ENCODE peak calls at places on chromosomes 12 and 14, in four cellular contexts. E is ovary, C is fibroblast of lung, D is A673. Z is an unnamed sample.

GRCh38 chr12:131795688-131796410 is 32.3 kb upstream of the MMP17 start:
- DNase-seq in E (no peak), C (no peak), D (no peak), Z (no peak)

GRCh38 chr12:22275847-22276246 is 58.7 kb downstream of the ST8SIA1 start:
- DNase-seq in E (peak), C (peak), D (no peak), Z (peak)

GRCh38 chr12:52205584-52206308 is 13.9 kb upstream of the KRT80 start:
- DNase-seq in E (no peak), C (no peak), D (no peak), Z (no peak)

GRCh38 chr14:52044791-52045522 is 23.9 kb downstream of the NID2 start:
- DNase-seq in E (no peak), C (peak), D (peak), Z (peak)

GRCh38 chr12:40697566-40698257 is 5.5 kb downstream of the CNTN1 start:
- DNase-seq in E (no peak), C (no peak), D (no peak), Z (no peak)

GRCh38 chr12:19916982-19917381 is 451.4 kb upstream of the PDE3A start:
- DNase-seq in E (no peak), C (no peak), D (no peak), Z (no peak)

GRCh38 chr12:90366286-90366685 is 588.7 kb downstream of the CCER1 start:
- DNase-seq in E (no peak), C (peak), D (no peak), Z (peak)

GRCh38 chr14:63940387-63940786 is 87.6 kb downstream of the SYNE2 start:
- DNase-seq in E (no peak), C (no peak), D (no peak), Z (no peak)

GRCh38 chr12:25322351-25322750 is 71.6 kb upstream of the KRAS start:
- DNase-seq in E (no peak), C (no peak), D (no peak), Z (no peak)

GRCh38 chr12:119479121-119479561 is 114.4 kb upstream of the TMEM233 start:
- DNase-seq in E (no peak), C (no peak), D (peak), Z (no peak)

GRCh38 chr12:45622210-45622937 is 107.1 kb upstream of the ARID2 start:
- DNase-seq in E (no peak), C (no peak), D (no peak), Z (no peak)

GRCh38 chr14:69049675-69050074 is 70.6 kb upstream of the ACTN1 start:
- DNase-seq in E (no peak), C (peak), D (no peak), Z (peak)

GRCh38 chr14:97196336-97196735 is 399.2 kb downstream of the VRK1 start:
- DNase-seq in E (no peak), C (no peak), D (no peak), Z (no peak)

GRCh38 chr14:32611752-32612151 is 282.7 kb downstream of the AKAP6 start:
- DNase-seq in E (no peak), C (peak), D (peak), Z (peak)

GRCh38 chr12:6643569-6644256 is 3.5 kb downstream of the ACRBP start:
- DNase-seq in E (no peak), C (no peak), D (no peak), Z (no peak)

GRCh38 chr14:63473194-63473788 is 69.9 kb downstream of the PPP2R5E start:
- DNase-seq in E (no peak), C (no peak), D (peak), Z (no peak)

GRCh38 chr14:70821581-70821915 is 12.2 kb upstream of the MAP3K9 start:
- DNase-seq in E (no peak), C (no peak), D (no peak), Z (no peak)

GRCh38 chr12:6840428-6841138 is at the start of gene GNB3:
- DNase-seq in E (no peak), C (no peak), D (no peak), Z (no peak)

GRCh38 chr12:57803317-57803893 is 15.1 kb downstream of the AVIL start:
- DNase-seq in E (no peak), C (peak), D (peak), Z (peak)

GRCh38 chr12:109679716-109680520 is 33.7 kb upstream of the FAM222A start:
- DNase-seq in E (no peak), C (no peak), D (no peak), Z (no peak)

GRCh38 chr12:107400686-107401447 is 284.7 kb upstream of the PWP1 start:
- DNase-seq in E (no peak), C (peak), D (peak), Z (peak)

GRCh38 chr12:78183854-78184253 is 353.2 kb downstream of the NAV3 start:
- DNase-seq in E (no peak), C (peak), D (no peak), Z (no peak)

GRCh38 chr12:65754744-65755595 is 69.3 kb upstream of the HMGA2 start:
- DNase-seq in E (no peak), C (no peak), D (no peak), Z (no peak)

GRCh38 chr12:43723134-43723533 is 35.5 kb downstream of the PUS7L start:
- DNase-seq in E (no peak), C (no peak), D (peak), Z (no peak)

GRCh38 chr12:131129839-131130238 is 176.1 kb downstream of the ADGRD1 start:
- DNase-seq in E (peak), C (no peak), D (no peak), Z (no peak)

GRCh38 chr14:52355526-52355925 is 41.4 kb downstream of the PTGER2 start:
- DNase-seq in E (no peak), C (no peak), D (no peak), Z (no peak)

GRCh38 chr14:82855912-82856381 is 1322.3 kb upstream of the SEL1L start:
- DNase-seq in E (no peak), C (peak), D (peak), Z (peak)

GRCh38 chr14:31834616-31835015 is 242.5 kb upstream of the ARHGAP5 start:
- DNase-seq in E (no peak), C (peak), D (peak), Z (peak)

DNA sequence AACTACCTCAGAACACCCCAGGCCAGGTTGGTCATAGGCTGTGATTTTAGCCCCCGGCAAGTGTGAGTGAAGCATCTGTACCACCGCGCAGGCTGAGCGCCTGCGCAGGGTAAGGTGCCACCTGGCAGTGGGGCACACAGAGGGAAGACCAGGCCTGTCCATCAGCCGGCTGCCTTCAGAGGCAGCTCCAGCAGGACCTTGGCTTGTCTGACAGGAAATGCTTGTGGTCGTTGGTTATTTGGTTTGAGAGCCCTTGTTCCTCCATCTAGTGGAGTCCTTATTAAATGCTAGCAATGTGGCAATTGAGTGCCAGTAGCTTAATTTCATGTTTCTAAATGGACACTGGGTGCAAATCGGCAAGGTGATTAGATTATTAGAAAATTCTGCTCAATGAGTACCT is 27.5 kb downstream of the SLC25A29 start:
- DNase-seq in E (no peak), C (peak), D (no peak), Z (peak)
- TF ChIP-seq CTCF in E (no peak), C (peak), D (no peak), Z (peak)

GRCh38 chr12:124390442-124391116 is 95.7 kb downstream of the RFLNA start:
- DNase-seq in E (no peak), C (peak), D (no peak), Z (peak)

GRCh38 chr12:124389537-124390441 is 94.9 kb downstream of the RFLNA start:
- DNase-seq in E (no peak), C (no peak), D (no peak), Z (no peak)

GRCh38 chr12:124388038-124388676 is 93.3 kb downstream of the RFLNA start:
- DNase-seq in E (peak), C (no peak), D (no peak), Z (no peak)

GRCh38 chr12:124387510-124387855 is 92.6 kb downstream of the RFLNA start:
- DNase-seq in E (peak), C (no peak), D (no peak), Z (no peak)

GRCh38 chr12:124388679-124389536 is 94.0 kb downstream of the RFLNA start:
- DNase-seq in E (peak), C (peak), D (peak), Z (peak)
- TF ChIP-seq CTCF in E (peak), C (no peak), D (no peak), Z (no peak)

DNA sequence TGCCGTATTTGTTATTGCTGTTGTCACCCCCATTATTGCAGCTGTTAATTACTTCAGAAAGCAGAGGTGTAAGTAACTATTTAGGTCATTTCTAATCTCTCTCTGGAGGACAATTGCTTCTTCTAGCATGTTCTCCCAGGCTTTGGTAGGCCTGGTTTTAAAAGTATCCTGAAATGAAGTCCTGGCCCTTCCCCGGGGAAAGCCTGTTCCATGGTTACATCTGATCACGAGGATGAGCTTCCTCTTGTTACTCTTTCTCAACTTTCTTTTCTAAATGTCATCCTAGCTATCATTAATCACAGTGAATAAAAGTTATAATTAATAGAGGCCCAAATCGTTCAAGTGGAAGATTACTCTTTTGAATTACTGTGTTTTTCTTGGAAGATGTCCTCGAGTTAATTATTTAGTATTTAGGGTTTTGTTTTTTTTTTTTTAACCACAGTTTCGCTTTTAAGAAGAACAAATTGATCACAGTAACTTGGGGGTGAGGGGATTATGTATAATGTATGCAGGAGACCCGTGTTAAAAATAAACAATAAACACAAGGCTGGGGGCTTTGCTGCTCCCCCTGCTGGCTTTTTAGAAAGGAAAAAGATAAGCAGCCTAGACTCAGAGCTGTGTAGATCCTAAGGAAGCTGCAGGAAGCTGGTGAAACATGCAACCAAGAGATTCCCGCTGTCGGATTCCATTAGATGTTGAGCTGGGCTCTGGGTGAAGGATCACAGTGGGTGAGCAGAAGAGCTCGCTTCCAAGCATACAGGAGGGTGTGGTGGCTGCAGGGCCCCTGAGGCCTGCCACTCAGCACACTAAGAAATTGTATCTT is 420.1 kb downstream of the FUT8 start:
- DNase-seq in E (no peak), C (peak), D (peak), Z (peak)
- TF ChIP-seq CTCF in E (no peak), C (peak), D (peak), Z (peak)

GRCh38 chr12:97292588-97292987 is 170.0 kb upstream of the RMST start:
- DNase-seq in E (no peak), C (no peak), D (no peak), Z (no peak)
- TF ChIP-seq CTCF in E (no peak), C (no peak), D (no peak), Z (no peak)

GRCh38 chr14:20682127-20682434 is 2.3 kb upstream of the RNASE4 start:
- DNase-seq in E (no peak), C (no peak), D (no peak), Z (no peak)
- TF ChIP-seq CTCF in E (no peak), C (no peak), D (no peak), Z (no peak)

GRCh38 chr12:55736076-55736475 is 6.8 kb upstream of the GDF11 start:
- DNase-seq in E (no peak), C (no peak), D (no peak), Z (no peak)

GRCh38 chr12:55736780-55737580 is 5.9 kb upstream of the GDF11 start:
- DNase-seq in E (no peak), C (peak), D (peak), Z (peak)

GRCh38 chr12:55739025-55739378 is 3.9 kb upstream of the GDF11 start:
- DNase-seq in E (no peak), C (no peak), D (no peak), Z (no peak)

GRCh38 chr12:55738113-55739024 is 4.6 kb upstream of the GDF11 start:
- DNase-seq in E (peak), C (peak), D (peak), Z (peak)

DNA sequence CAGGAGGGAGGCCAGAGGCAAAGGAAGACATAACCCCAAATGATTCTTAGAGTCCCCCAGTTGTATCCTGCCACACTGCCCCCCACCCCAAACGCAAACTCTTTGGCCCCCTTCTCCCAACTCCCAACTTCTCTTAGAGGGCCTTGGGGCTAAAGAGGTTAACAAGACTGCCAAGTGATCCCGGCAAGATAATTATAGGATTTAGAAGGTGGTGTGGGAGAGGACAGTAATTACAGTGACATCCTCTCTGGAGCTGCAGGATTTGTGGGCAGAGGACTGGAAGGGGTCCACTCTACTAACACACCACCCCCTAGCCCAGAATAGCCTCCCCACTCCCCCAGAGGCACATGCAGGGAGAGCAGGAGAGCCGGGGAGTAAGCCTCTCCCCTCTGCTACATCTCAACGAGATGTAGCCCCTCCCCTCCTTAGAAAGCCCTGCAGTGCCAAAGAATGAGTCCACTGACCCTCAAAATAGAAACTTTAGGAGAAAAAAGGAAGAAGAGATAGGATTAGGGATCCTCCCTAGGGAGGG is 5.3 kb upstream of the GDF11 start:
- DNase-seq in E (no peak), C (no peak), D (peak), Z (no peak)
- TF ChIP-seq CTCF in E (no peak), C (peak), D (no peak), Z (no peak)

GRCh38 chr14:36450550-36450949 is 69.5 kb downstream of the NKX2-1 start:
- DNase-seq in E (no peak), C (no peak), D (peak), Z (no peak)
- TF ChIP-seq CTCF in E (no peak), C (no peak), D (peak), Z (no peak)

DNA sequence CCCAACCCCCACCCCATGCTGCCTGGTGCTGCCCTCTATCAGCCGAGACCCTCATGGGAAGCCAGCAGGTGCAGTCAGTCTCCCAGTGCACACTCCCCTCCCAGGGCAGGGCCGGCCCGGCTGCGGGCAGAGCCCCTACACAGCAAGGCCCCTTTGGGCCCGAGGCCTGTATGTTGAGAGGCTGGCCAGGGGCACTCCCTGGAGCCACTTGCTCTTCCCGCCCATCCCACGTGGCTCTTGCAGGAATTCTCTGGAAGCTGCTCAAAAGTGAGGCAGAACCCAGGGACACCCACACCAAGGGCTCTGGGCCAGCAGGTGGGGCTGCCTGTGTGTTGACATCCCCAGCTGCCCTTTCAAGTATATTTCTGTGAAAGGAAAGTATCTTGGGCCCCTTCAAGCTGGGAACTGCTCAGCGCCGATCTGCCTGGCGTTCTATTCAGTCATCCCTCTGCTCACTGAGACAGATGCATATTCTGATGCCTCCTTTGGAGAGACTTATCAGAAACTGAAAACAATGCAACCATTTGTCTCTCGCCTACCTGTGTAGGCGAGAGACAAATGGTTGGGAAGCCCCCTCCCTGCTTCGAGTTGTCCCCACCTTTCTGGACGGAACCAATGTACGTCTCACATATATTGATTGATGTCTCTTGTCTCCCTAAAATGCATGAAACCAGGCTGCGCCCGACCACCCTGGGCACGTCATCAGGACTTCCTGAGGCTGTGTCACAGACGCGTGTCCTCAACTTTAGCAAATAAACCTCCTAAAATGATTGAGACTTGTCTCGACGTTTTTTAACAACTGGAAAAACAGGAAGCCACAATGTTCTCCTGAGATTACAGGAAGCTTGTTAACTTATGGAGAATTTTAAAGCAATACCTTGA is 6.0 kb downstream of the GPR132 start:
- DNase-seq in E (no peak), C (peak), D (no peak), Z (peak)
- TF ChIP-seq CTCF in E (no peak), C (no peak), D (no peak), Z (no peak)

Z was measured in cardiac fibroblast.